ENCODE peak calls at places on chromosome 11, in ten cellular contexts. One of them, this sample, is unnamed. For H3K4me1, the result is how much of the 10 kb centered on the place peaks cover.

GRCh38 chr11:1237851-1238250 is 15.0 kb downstream of the MUC5B start:
- DNase-seq in ovary: no peak
- DNase-seq in colonic mucosa: no peak
- DNase-seq in mammary epithelial cell: no peak
- DNase-seq in CD4-positive, CD25-positive, alpha-beta regulatory T cell: no peak
- DNase-seq in pancreas: peak
- DNase-seq in CD8-positive, alpha-beta memory T cell: no peak
- DNase-seq in osteoblast: peak
- DNase-seq in neural progenitor cell: no peak
- DNase-seq in right cardiac atrium: peak
- DNase-seq in this sample: no peak

GRCh38 chr11:99170606-99171005 is 149.9 kb downstream of the CNTN5 start:
- DNase-seq in ovary: no peak
- DNase-seq in colonic mucosa: no peak
- DNase-seq in mammary epithelial cell: no peak
- DNase-seq in CD4-positive, CD25-positive, alpha-beta regulatory T cell: no peak
- DNase-seq in pancreas: no peak
- DNase-seq in CD8-positive, alpha-beta memory T cell: no peak
- DNase-seq in osteoblast: no peak
- DNase-seq in neural progenitor cell: no peak
- DNase-seq in right cardiac atrium: no peak
- DNase-seq in this sample: no peak

GRCh38 chr11:64877390-64878222 is 815 bp downstream of the EHD1 start:
- DNase-seq in ovary: peak
- DNase-seq in colonic mucosa: peak
- DNase-seq in mammary epithelial cell: no peak
- DNase-seq in CD4-positive, CD25-positive, alpha-beta regulatory T cell: no peak
- DNase-seq in pancreas: no peak
- DNase-seq in CD8-positive, alpha-beta memory T cell: no peak
- DNase-seq in osteoblast: no peak
- DNase-seq in neural progenitor cell: peak
- DNase-seq in right cardiac atrium: peak
- DNase-seq in this sample: no peak

GRCh38 chr11:111540114-111540920 is at the start of gene LAYN:
- DNase-seq in ovary: peak
- DNase-seq in colonic mucosa: peak
- DNase-seq in mammary epithelial cell: no peak
- DNase-seq in CD4-positive, CD25-positive, alpha-beta regulatory T cell: peak
- DNase-seq in pancreas: peak
- DNase-seq in CD8-positive, alpha-beta memory T cell: peak
- DNase-seq in osteoblast: peak
- DNase-seq in neural progenitor cell: peak
- DNase-seq in right cardiac atrium: peak
- DNase-seq in this sample: peak

GRCh38 chr11:46615756-46616155 is 1.3 kb downstream of the HARBI1 start:
- DNase-seq in ovary: no peak
- DNase-seq in colonic mucosa: no peak
- DNase-seq in mammary epithelial cell: no peak
- DNase-seq in CD4-positive, CD25-positive, alpha-beta regulatory T cell: no peak
- DNase-seq in pancreas: no peak
- DNase-seq in CD8-positive, alpha-beta memory T cell: no peak
- DNase-seq in osteoblast: no peak
- DNase-seq in neural progenitor cell: no peak
- DNase-seq in right cardiac atrium: no peak
- DNase-seq in this sample: no peak

GRCh38 chr11:22778642-22779041 is 51.0 kb downstream of the SVIP start:
- DNase-seq in ovary: no peak
- DNase-seq in colonic mucosa: no peak
- DNase-seq in mammary epithelial cell: no peak
- DNase-seq in CD4-positive, CD25-positive, alpha-beta regulatory T cell: peak
- DNase-seq in pancreas: no peak
- DNase-seq in CD8-positive, alpha-beta memory T cell: no peak
- DNase-seq in osteoblast: no peak
- DNase-seq in neural progenitor cell: no peak
- DNase-seq in right cardiac atrium: no peak
- DNase-seq in this sample: no peak

GRCh38 chr11:134069426-134069921 is 602 bp downstream of the JAM3 start:
- DNase-seq in ovary: peak
- DNase-seq in colonic mucosa: no peak
- DNase-seq in mammary epithelial cell: no peak
- DNase-seq in CD4-positive, CD25-positive, alpha-beta regulatory T cell: no peak
- DNase-seq in pancreas: no peak
- DNase-seq in CD8-positive, alpha-beta memory T cell: no peak
- DNase-seq in osteoblast: peak
- DNase-seq in neural progenitor cell: peak
- DNase-seq in right cardiac atrium: peak
- DNase-seq in this sample: no peak

GRCh38 chr11:131600591-131600990 is 230.2 kb downstream of the NTM start:
- DNase-seq in ovary: no peak
- DNase-seq in colonic mucosa: no peak
- DNase-seq in mammary epithelial cell: no peak
- DNase-seq in CD4-positive, CD25-positive, alpha-beta regulatory T cell: no peak
- DNase-seq in pancreas: no peak
- DNase-seq in CD8-positive, alpha-beta memory T cell: no peak
- DNase-seq in osteoblast: no peak
- DNase-seq in neural progenitor cell: no peak
- DNase-seq in right cardiac atrium: no peak
- DNase-seq in this sample: no peak

DNA sequence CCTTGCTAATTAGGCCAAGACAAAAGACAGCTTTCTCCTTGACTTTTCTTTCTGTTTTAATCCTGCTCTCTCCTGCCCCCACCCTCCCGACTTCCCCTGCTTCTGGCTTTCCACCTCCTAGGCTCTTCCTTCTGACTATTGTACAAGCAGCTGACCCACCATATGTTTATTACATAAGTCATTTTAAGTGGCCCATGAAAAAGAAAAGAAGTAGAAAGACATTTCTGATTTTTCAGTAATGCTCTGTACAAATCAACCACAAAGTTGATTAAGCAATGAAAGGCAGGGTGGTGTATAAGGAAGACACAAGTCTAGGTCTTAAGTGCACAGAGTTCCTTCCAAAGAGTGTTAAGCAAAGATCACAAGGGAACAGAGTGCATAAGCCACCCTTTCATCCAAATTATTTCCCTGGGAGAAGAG is 18.2 kb downstream of the JAML start:
- DNase-seq in ovary: no peak
- DNase-seq in colonic mucosa: no peak
- DNase-seq in mammary epithelial cell: no peak
- DNase-seq in CD4-positive, CD25-positive, alpha-beta regulatory T cell: no peak
- DNase-seq in pancreas: no peak
- DNase-seq in CD8-positive, alpha-beta memory T cell: no peak
- DNase-seq in osteoblast: no peak
- DNase-seq in neural progenitor cell: no peak
- DNase-seq in right cardiac atrium: no peak
- DNase-seq in this sample: no peak
- H3K4me1 ChIP-seq in ovary: under half
- H3K4me1 ChIP-seq in colonic mucosa: under half
- H3K4me1 ChIP-seq in mammary epithelial cell: under half
- H3K4me1 ChIP-seq in CD4-positive, CD25-positive, alpha-beta regulatory T cell: under half
- H3K4me1 ChIP-seq in pancreas: under half
- H3K4me1 ChIP-seq in CD8-positive, alpha-beta memory T cell: half or more
- H3K4me1 ChIP-seq in osteoblast: under half
- H3K4me1 ChIP-seq in neural progenitor cell: under half
- H3K4me1 ChIP-seq in right cardiac atrium: under half
- H3K4me1 ChIP-seq in this sample: half or more

GRCh38 chr11:117092951-117093590 is 5.2 kb downstream of the SIK3 start:
- DNase-seq in ovary: no peak
- DNase-seq in colonic mucosa: no peak
- DNase-seq in mammary epithelial cell: no peak
- DNase-seq in CD4-positive, CD25-positive, alpha-beta regulatory T cell: no peak
- DNase-seq in pancreas: no peak
- DNase-seq in CD8-positive, alpha-beta memory T cell: no peak
- DNase-seq in osteoblast: no peak
- DNase-seq in neural progenitor cell: no peak
- DNase-seq in right cardiac atrium: no peak
- DNase-seq in this sample: no peak

GRCh38 chr11:117095301-117096139 is 2.7 kb downstream of the SIK3 start:
- DNase-seq in ovary: no peak
- DNase-seq in colonic mucosa: no peak
- DNase-seq in mammary epithelial cell: no peak
- DNase-seq in CD4-positive, CD25-positive, alpha-beta regulatory T cell: no peak
- DNase-seq in pancreas: no peak
- DNase-seq in CD8-positive, alpha-beta memory T cell: no peak
- DNase-seq in osteoblast: no peak
- DNase-seq in neural progenitor cell: no peak
- DNase-seq in right cardiac atrium: no peak
- DNase-seq in this sample: no peak

GRCh38 chr11:117096973-117097566 is 1.2 kb downstream of the SIK3 start:
- DNase-seq in ovary: no peak
- DNase-seq in colonic mucosa: no peak
- DNase-seq in mammary epithelial cell: no peak
- DNase-seq in CD4-positive, CD25-positive, alpha-beta regulatory T cell: no peak
- DNase-seq in pancreas: no peak
- DNase-seq in CD8-positive, alpha-beta memory T cell: no peak
- DNase-seq in osteoblast: peak
- DNase-seq in neural progenitor cell: no peak
- DNase-seq in right cardiac atrium: no peak
- DNase-seq in this sample: no peak

GRCh38 chr11:117096140-117096972 is 1.9 kb downstream of the SIK3 start:
- DNase-seq in ovary: peak
- DNase-seq in colonic mucosa: peak
- DNase-seq in mammary epithelial cell: no peak
- DNase-seq in CD4-positive, CD25-positive, alpha-beta regulatory T cell: peak
- DNase-seq in pancreas: no peak
- DNase-seq in CD8-positive, alpha-beta memory T cell: peak
- DNase-seq in osteoblast: peak
- DNase-seq in neural progenitor cell: peak
- DNase-seq in right cardiac atrium: no peak
- DNase-seq in this sample: peak

DNA sequence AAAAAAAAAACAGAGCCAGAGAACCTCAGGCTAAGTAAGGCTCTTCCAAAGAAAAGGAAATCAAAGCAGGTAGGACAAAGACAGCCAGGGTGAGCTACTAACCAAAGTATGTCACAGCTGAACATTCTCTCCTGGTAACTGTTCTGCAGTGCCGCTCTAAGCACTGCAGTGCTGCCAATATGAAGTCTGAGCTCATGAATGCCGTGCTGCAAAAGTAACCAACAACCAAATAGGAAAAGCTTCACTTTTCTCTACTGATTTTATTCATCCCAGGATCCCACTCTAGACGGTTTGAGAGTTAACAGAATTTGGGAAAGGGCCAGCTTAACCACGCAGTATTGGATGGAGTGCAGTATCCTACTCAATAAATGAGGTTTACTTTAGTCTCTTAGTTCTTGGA is 3.5 kb downstream of the SIK3 start:
- DNase-seq in ovary: no peak
- DNase-seq in colonic mucosa: no peak
- DNase-seq in mammary epithelial cell: peak
- DNase-seq in CD4-positive, CD25-positive, alpha-beta regulatory T cell: no peak
- DNase-seq in pancreas: no peak
- DNase-seq in CD8-positive, alpha-beta memory T cell: no peak
- DNase-seq in osteoblast: peak
- DNase-seq in neural progenitor cell: peak
- DNase-seq in right cardiac atrium: no peak
- DNase-seq in this sample: no peak
- H3K4me1 ChIP-seq in ovary: under half
- H3K4me1 ChIP-seq in colonic mucosa: under half
- H3K4me1 ChIP-seq in mammary epithelial cell: under half
- H3K4me1 ChIP-seq in CD4-positive, CD25-positive, alpha-beta regulatory T cell: half or more
- H3K4me1 ChIP-seq in pancreas: under half
- H3K4me1 ChIP-seq in CD8-positive, alpha-beta memory T cell: half or more
- H3K4me1 ChIP-seq in osteoblast: under half
- H3K4me1 ChIP-seq in neural progenitor cell: under half
- H3K4me1 ChIP-seq in right cardiac atrium: under half
- H3K4me1 ChIP-seq in this sample: half or more

DNA sequence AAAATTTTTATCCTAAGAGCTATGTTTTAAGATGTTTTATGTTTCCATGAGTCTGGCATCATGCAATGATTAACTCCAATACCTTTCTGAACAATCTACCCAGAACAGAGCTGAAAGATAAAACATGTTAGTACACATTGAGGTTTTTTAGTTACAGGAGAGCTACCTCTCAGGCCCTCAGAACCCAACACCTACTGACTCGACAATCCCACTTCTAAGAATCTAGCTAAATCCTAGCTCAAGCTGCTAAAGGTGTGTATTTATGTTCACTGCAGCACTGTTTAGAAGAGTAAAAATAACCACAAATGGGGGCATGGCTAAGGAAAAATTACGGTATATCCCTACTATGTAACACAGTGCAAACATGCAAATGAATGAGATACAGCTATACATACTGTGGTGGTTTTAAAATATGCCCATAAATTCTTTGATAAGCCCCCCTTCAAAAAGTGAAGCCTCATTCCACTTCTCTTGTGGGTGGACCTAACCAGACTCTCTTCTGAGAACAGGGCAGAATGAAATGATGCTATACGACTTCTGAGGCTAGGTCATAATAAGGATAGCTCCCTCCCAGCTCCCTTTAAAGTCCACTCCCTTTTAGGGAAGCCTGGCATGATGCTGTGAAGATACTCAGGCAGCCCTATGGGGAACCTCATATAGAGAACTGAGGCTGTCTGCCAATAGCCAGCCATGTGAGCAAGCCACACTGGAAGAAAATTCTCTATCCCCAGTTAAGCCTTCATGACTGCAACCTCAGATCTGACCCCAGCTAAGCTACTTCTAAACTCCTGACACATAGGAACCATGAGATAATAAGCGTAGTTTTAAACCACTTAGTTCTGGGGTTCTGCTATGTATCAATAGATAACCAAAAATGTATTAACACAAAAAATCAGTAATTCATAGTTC is 29.5 kb downstream of the TMEM123 start:
- DNase-seq in ovary: no peak
- DNase-seq in colonic mucosa: no peak
- DNase-seq in mammary epithelial cell: no peak
- DNase-seq in CD4-positive, CD25-positive, alpha-beta regulatory T cell: no peak
- DNase-seq in pancreas: no peak
- DNase-seq in CD8-positive, alpha-beta memory T cell: no peak
- DNase-seq in osteoblast: no peak
- DNase-seq in neural progenitor cell: peak
- DNase-seq in right cardiac atrium: no peak
- DNase-seq in this sample: no peak
- H3K4me1 ChIP-seq in ovary: under half
- H3K4me1 ChIP-seq in colonic mucosa: under half
- H3K4me1 ChIP-seq in mammary epithelial cell: under half
- H3K4me1 ChIP-seq in CD4-positive, CD25-positive, alpha-beta regulatory T cell: half or more
- H3K4me1 ChIP-seq in pancreas: under half
- H3K4me1 ChIP-seq in CD8-positive, alpha-beta memory T cell: half or more
- H3K4me1 ChIP-seq in osteoblast: under half
- H3K4me1 ChIP-seq in neural progenitor cell: under half
- H3K4me1 ChIP-seq in right cardiac atrium: under half
- H3K4me1 ChIP-seq in this sample: half or more

GRCh38 chr11:80165763-80166162 is 724.9 kb upstream of the TENM4 start:
- DNase-seq in ovary: no peak
- DNase-seq in colonic mucosa: no peak
- DNase-seq in mammary epithelial cell: peak
- DNase-seq in CD4-positive, CD25-positive, alpha-beta regulatory T cell: no peak
- DNase-seq in pancreas: no peak
- DNase-seq in CD8-positive, alpha-beta memory T cell: no peak
- DNase-seq in osteoblast: no peak
- DNase-seq in neural progenitor cell: no peak
- DNase-seq in right cardiac atrium: no peak
- DNase-seq in this sample: no peak

GRCh38 chr11:80167766-80168165 is 726.9 kb upstream of the TENM4 start:
- DNase-seq in ovary: no peak
- DNase-seq in colonic mucosa: no peak
- DNase-seq in mammary epithelial cell: no peak
- DNase-seq in CD4-positive, CD25-positive, alpha-beta regulatory T cell: no peak
- DNase-seq in pancreas: no peak
- DNase-seq in CD8-positive, alpha-beta memory T cell: no peak
- DNase-seq in osteoblast: no peak
- DNase-seq in neural progenitor cell: peak
- DNase-seq in right cardiac atrium: no peak
- DNase-seq in this sample: no peak

GRCh38 chr11:80163441-80163840 is 722.6 kb upstream of the TENM4 start:
- DNase-seq in ovary: no peak
- DNase-seq in colonic mucosa: no peak
- DNase-seq in mammary epithelial cell: peak
- DNase-seq in CD4-positive, CD25-positive, alpha-beta regulatory T cell: no peak
- DNase-seq in pancreas: no peak
- DNase-seq in CD8-positive, alpha-beta memory T cell: no peak
- DNase-seq in osteoblast: no peak
- DNase-seq in neural progenitor cell: no peak
- DNase-seq in right cardiac atrium: no peak
- DNase-seq in this sample: no peak

GRCh38 chr11:80162387-80162786 is 721.6 kb upstream of the TENM4 start:
- DNase-seq in ovary: no peak
- DNase-seq in colonic mucosa: no peak
- DNase-seq in mammary epithelial cell: no peak
- DNase-seq in CD4-positive, CD25-positive, alpha-beta regulatory T cell: no peak
- DNase-seq in pancreas: no peak
- DNase-seq in CD8-positive, alpha-beta memory T cell: no peak
- DNase-seq in osteoblast: no peak
- DNase-seq in neural progenitor cell: no peak
- DNase-seq in right cardiac atrium: no peak
- DNase-seq in this sample: no peak

DNA sequence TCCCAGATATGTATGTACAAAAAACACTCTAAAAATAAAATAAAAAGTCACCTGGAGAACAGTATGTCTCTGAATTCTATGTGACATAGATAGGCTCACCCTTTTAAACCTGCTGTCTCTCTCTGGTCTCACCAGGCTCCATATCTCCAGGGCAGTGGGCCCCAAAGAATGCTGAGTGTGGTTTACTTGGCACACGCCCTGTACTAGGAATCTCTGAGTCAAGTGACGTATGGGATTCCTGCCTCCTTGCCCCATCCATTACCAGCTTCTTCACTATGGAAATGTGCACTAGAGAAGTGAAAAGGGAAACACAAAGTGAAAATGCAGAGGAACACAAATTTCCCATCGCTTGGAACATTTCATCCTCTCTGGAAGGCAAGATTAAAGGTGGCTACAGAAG is 722.2 kb upstream of the TENM4 start:
- DNase-seq in ovary: no peak
- DNase-seq in colonic mucosa: no peak
- DNase-seq in mammary epithelial cell: peak
- DNase-seq in CD4-positive, CD25-positive, alpha-beta regulatory T cell: no peak
- DNase-seq in pancreas: no peak
- DNase-seq in CD8-positive, alpha-beta memory T cell: no peak
- DNase-seq in osteoblast: peak
- DNase-seq in neural progenitor cell: no peak
- DNase-seq in right cardiac atrium: no peak
- DNase-seq in this sample: no peak
- H3K4me1 ChIP-seq in ovary: under half
- H3K4me1 ChIP-seq in colonic mucosa: under half
- H3K4me1 ChIP-seq in mammary epithelial cell: under half
- H3K4me1 ChIP-seq in CD4-positive, CD25-positive, alpha-beta regulatory T cell: under half
- H3K4me1 ChIP-seq in pancreas: under half
- H3K4me1 ChIP-seq in CD8-positive, alpha-beta memory T cell: under half
- H3K4me1 ChIP-seq in osteoblast: under half
- H3K4me1 ChIP-seq in neural progenitor cell: under half
- H3K4me1 ChIP-seq in right cardiac atrium: under half
- H3K4me1 ChIP-seq in this sample: under half